ENCODE peak calls at places on chromosomes 16 and 17, in four cellular contexts. G is mesendoderm; L is lower lobe of right lung; D is Jurkat, Clone E6-1. E is an unnamed sample.

GRCh38 chr17:57092171-57092570 is 7.1 kb downstream of the AKAP1 start:
- DNase-seq in G (no peak), L (no peak), D (no peak), E (no peak)

GRCh38 chr16:22070361-22071351 is 21.7 kb upstream of the VWA3A start:
- DNase-seq in G (no peak), L (no peak), D (no peak), E (peak)

GRCh38 chr17:43536236-43537088 is 9.7 kb downstream of the ETV4 start:
- DNase-seq in G (peak), L (no peak), D (no peak), E (peak)

GRCh38 chr16:10979717-10980601 is 35.6 kb downstream of the CLEC16A start:
- DNase-seq in G (no peak), L (peak), D (no peak), E (no peak)

GRCh38 chr16:57592591-57593003 is 35.8 kb upstream of the ADGRG1 start:
- DNase-seq in G (no peak), L (no peak), D (peak), E (no peak)

GRCh38 chr16:51941412-51941811 is 605.5 kb downstream of the TOX3 start:
- DNase-seq in G (no peak), L (no peak), D (no peak), E (no peak)

GRCh38 chr17:64378890-64379354 is 11.7 kb downstream of the PECAM1 start:
- DNase-seq in G (no peak), L (no peak), D (no peak), E (no peak)

GRCh38 chr17:50027639-50028206 is 28.2 kb upstream of the ITGA3 start:
- DNase-seq in G (peak), L (peak), D (no peak), E (peak)

GRCh38 chr17:42561908-42562844 is at the start of gene COASY:
- DNase-seq in G (peak), L (peak), D (peak), E (peak)

GRCh38 chr16:53821487-53821886 is 117.5 kb downstream of the FTO start:
- DNase-seq in G (peak), L (no peak), D (no peak), E (no peak)

GRCh38 chr17:40846515-40847155 is 20.4 kb downstream of the KRT12 start:
- DNase-seq in G (no peak), L (no peak), D (no peak), E (no peak)

GRCh38 chr16:28880955-28881354 is 2.7 kb downstream of the ATP2A1 start:
- DNase-seq in G (no peak), L (no peak), D (no peak), E (no peak)

GRCh38 chr16:27928542-27928941 is 135.0 kb downstream of the GSG1L start:
- DNase-seq in G (no peak), L (no peak), D (no peak), E (no peak)

GRCh38 chr16:13829712-13830304 is 90.1 kb upstream of the ERCC4 start:
- DNase-seq in G (no peak), L (no peak), D (no peak), E (no peak)

GRCh38 chr16:165539-166374 is at the start of gene HBM:
- DNase-seq in G (no peak), L (no peak), D (no peak), E (no peak)

GRCh38 chr17:60390881-60391418 is 983 bp downstream of the USP32 start:
- DNase-seq in G (peak), L (peak), D (no peak), E (peak)

GRCh38 chr16:85588562-85589503 is 24.3 kb upstream of the GSE1 start:
- DNase-seq in G (no peak), L (no peak), D (no peak), E (no peak)

GRCh38 chr17:29566473-29567361 is at the start of gene ABHD15:
- DNase-seq in G (peak), L (peak), D (no peak), E (peak)

GRCh38 chr16:31077592-31078199 is 3.5 kb downstream of the ZNF646 start:
- DNase-seq in G (no peak), L (no peak), D (no peak), E (no peak)

GRCh38 chr17:6473128-6473767 is 29.0 kb downstream of the PIMREG start:
- DNase-seq in G (peak), L (peak), D (no peak), E (peak)

GRCh38 chr16:88782454-88783390 is 2.3 kb downstream of the PIEZO1 start:
- DNase-seq in G (no peak), L (peak), D (no peak), E (peak)

GRCh38 chr17:5816491-5816890 is 232.2 kb upstream of the NLRP1 start:
- DNase-seq in G (no peak), L (no peak), D (no peak), E (no peak)

GRCh38 chr17:835263-835662 is 53.1 kb downstream of the MRM3 start:
- DNase-seq in G (peak), L (no peak), D (no peak), E (peak)

GRCh38 chr16:67182288-67182687 is 1.5 kb downstream of the MATCAP1 start:
- DNase-seq in G (no peak), L (no peak), D (no peak), E (no peak)
- H3K4me3 ChIP-seq in G (no peak), L (no peak), D (peak), E (no peak)

GRCh38 chr17:72567774-72568173 is 447.0 kb downstream of the SOX9 start:
- DNase-seq in G (no peak), L (no peak), D (no peak), E (no peak)
- H3K4me3 ChIP-seq in G (no peak), L (no peak), D (no peak), E (no peak)

GRCh38 chr17:74442291-74442669 is 10.4 kb downstream of the GPRC5C start:
- DNase-seq in G (no peak), L (no peak), D (no peak), E (no peak)
- H3K4me3 ChIP-seq in G (no peak), L (peak), D (no peak), E (no peak)

DNA sequence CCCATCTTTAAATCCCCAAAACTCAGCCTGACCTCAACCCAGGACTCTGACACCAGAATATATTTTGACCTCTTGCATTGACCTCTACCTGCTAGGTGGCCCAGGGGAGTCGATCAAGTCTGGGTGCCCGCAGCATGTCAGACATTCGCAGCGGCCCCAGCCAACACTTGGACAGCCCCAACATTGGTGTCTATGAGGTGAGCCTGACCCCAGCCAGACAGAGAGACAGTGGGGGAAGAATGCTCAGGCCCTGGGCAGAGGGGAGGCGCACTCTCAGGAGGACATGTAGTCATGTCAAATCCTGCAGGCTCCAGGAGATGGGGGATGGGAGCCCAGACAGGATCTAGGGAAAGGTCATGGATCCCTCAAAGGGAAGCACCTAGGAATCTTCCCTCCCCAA is 5.4 kb downstream of the GUCY2D start:
- DNase-seq in G (no peak), L (no peak), D (no peak), E (no peak)
- H3K4me3 ChIP-seq in G (no peak), L (no peak), D (no peak), E (no peak)

DNA sequence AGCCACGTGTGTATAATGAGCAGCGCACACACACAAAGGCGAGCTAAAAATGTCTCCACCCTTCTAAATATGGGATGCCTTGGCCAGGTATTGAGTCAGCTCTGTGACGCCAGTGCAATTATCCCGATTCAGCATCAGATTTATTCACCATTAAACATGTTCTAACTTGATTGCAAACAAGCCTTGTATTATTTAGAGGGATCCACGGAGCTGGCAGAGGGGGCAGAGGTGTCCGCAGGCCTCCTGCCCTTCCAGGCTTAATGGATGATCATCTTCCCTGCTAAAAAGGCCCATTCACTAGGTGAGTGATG is 591.7 kb downstream of the MAF start:
- DNase-seq in G (no peak), L (no peak), D (no peak), E (no peak)
- H3K4me3 ChIP-seq in G (no peak), L (no peak), D (no peak), E (no peak)

DNA sequence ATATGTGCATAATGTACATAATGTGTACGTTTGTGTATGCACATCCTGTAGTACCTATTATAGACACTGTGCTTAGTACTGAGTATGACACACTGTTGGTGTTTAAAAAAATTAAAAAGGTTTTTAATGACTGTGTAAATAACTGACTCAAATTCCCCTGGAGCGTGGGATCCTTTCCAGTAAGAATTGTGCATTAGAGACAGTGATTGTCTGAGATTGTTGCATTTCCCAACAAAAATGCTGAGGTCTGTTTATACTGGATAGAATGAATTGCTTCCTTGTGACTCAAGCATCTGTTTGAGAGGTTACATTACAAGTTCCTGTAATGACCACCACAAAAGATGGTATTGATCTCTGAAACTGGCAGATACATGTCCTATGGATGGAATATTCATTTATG is 229.0 kb downstream of the CDH11 start:
- DNase-seq in G (no peak), L (no peak), D (no peak), E (peak)
- H3K4me3 ChIP-seq in G (no peak), L (no peak), D (no peak), E (no peak)

GRCh38 chr16:83839561-83839960 is 31.8 kb downstream of the HSBP1 start:
- DNase-seq in G (no peak), L (no peak), D (no peak), E (no peak)

GRCh38 chr16:83842291-83842690 is 34.5 kb downstream of the HSBP1 start:
- DNase-seq in G (peak), L (no peak), D (no peak), E (no peak)

GRCh38 chr16:83837566-83837965 is 29.8 kb downstream of the HSBP1 start:
- DNase-seq in G (no peak), L (no peak), D (no peak), E (no peak)

GRCh38 chr16:83838151-83838550 is 30.4 kb downstream of the HSBP1 start:
- DNase-seq in G (no peak), L (no peak), D (no peak), E (no peak)

GRCh38 chr16:83840060-83840617 is 32.4 kb downstream of the HSBP1 start:
- DNase-seq in G (peak), L (no peak), D (no peak), E (no peak)
- H3K4me3 ChIP-seq in G (no peak), L (no peak), D (no peak), E (no peak)

GRCh38 chr17:3735515-3735914 is 11.8 kb downstream of the HASPIN start:
- DNase-seq in G (no peak), L (no peak), D (no peak), E (no peak)

GRCh38 chr17:3744032-3744431 is 20.3 kb downstream of the HASPIN start:
- DNase-seq in G (no peak), L (no peak), D (no peak), E (no peak)

GRCh38 chr17:3740611-3741073 is 16.9 kb downstream of the HASPIN start:
- DNase-seq in G (peak), L (peak), D (peak), E (no peak)

GRCh38 chr17:3739422-3740124 is 15.9 kb downstream of the HASPIN start:
- DNase-seq in G (no peak), L (no peak), D (no peak), E (no peak)

DNA sequence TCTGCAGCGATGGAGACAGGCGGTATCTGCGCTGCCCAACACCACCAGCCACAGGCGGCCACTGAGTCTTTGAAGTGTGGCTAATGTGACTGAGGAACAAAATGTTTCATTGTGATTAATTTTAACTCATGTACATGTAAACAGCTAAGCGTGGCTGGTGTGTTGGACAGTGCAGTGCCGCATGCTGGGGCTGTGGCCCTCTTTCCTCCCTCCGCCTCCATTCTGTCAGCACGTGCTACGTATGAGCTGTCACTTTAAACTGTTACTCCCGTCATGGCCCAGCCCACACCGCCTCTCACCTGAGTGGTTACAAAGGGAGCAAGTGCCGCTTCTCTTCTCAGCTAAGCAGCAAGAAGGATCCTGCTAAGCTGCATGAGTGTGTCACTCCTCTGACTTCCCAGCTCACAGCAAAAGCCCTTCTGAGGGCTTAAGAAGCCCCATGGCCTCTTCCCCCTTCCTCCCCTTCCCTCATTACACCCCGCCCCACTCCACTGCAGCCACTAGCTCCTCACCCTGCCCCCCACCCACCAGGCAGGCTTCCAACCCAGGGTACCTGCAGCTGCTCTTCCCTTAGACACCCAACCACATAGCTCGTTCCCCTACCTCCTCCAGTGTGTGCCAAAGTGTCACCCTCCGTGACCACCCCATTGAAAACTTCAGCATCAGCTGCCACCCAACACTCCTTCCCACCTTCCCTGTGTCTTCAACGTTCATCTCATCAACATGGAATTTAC is 15.0 kb downstream of the HASPIN start:
- DNase-seq in G (peak), L (peak), D (peak), E (no peak)
- H3K4me3 ChIP-seq in G (no peak), L (peak), D (peak), E (no peak)

GRCh38 chr16:8989099-8989878 is 25.6 kb upstream of the USP7 start:
- DNase-seq in G (no peak), L (no peak), D (no peak), E (no peak)
- H3K4me3 ChIP-seq in G (no peak), L (no peak), D (no peak), E (no peak)

E was measured in MG63.